ENCODE peak calls at places on chromosomes 1 and 21, in four cellular contexts. K is IMR-90, M is A549, E is HepG2. H is an unnamed sample.

GRCh38 chr1:34639701-34640100 is 115.1 kb upstream of the GJB5 start:
- DNase-seq in E (no peak), M (no peak), K (no peak), H (no peak)

GRCh38 chr1:62294211-62294610 is 25.0 kb downstream of the KANK4 start:
- DNase-seq in M (peak; percentile 19), E (peak; percentile 40), K (no peak), H (peak; percentile 29)

GRCh38 chr1:110380667-110381283 is 10.1 kb downstream of the SLC16A4 start:
- DNase-seq in M (no peak), K (peak; percentile 94), E (no peak), H (no peak)

GRCh38 chr1:232293361-232293760 is 336.6 kb downstream of the SIPA1L2 start:
- DNase-seq in K (no peak), M (no peak), E (no peak), H (no peak)

GRCh38 chr1:212566522-212567479 is 41.8 kb upstream of the ATF3 start:
- DNase-seq in E (peak; percentile 14), M (peak; percentile 72), K (peak; percentile 90), H (peak; percentile 32)

GRCh38 chr1:84780000-84780716 is 89.9 kb upstream of the SSX2IP start:
- DNase-seq in E (no peak), K (peak; percentile 5), M (no peak), H (no peak)

GRCh38 chr1:28737245-28738137 is 751 bp downstream of the YTHDF2 start:
- DNase-seq in E (peak; percentile 44), K (peak; percentile 43), M (peak; percentile 52), H (peak; percentile 68)

GRCh38 chr21:28142692-28143091 is 850.0 kb downstream of the LTN1 start:
- DNase-seq in E (no peak), M (no peak), K (peak; percentile 91), H (no peak)

GRCh38 chr1:157040802-157041201 is 4.7 kb downstream of the ARHGEF11 start:
- DNase-seq in M (no peak), K (peak; percentile 81), E (no peak), H (no peak)

GRCh38 chr1:100799954-100800612 is 80.5 kb downstream of the VCAM1 start:
- DNase-seq in M (no peak), K (peak; percentile 66), E (peak; percentile 27), H (no peak)

GRCh38 chr1:209311770-209312169 is 271.7 kb upstream of the CAMK1G start:
- DNase-seq in K (no peak), E (no peak), M (no peak), H (no peak)

GRCh38 chr1:34529935-34530859 is 224.7 kb upstream of the GJB5 start:
- DNase-seq in K (no peak), E (no peak), M (no peak), H (no peak)

GRCh38 chr1:66598670-66599069 is 64.7 kb downstream of the SGIP1 start:
- DNase-seq in K (peak; percentile 88), M (no peak), E (no peak), H (no peak)

GRCh38 chr1:94555091-94555490 is 13.5 kb upstream of the F3 start:
- DNase-seq in M (no peak), K (no peak), E (no peak), H (no peak)

GRCh38 chr1:44043176-44044070 is 12.2 kb upstream of the SLC6A9 start:
- DNase-seq in E (no peak), K (no peak), M (no peak), H (no peak)

GRCh38 chr1:28171246-28171645 is 5.2 kb downstream of the PTAFR start:
- DNase-seq in K (no peak), E (no peak), M (no peak), H (no peak)

GRCh38 chr1:52426391-52426790 is 22.0 kb downstream of the PRPF38A start:
- DNase-seq in E (no peak), K (peak; percentile 86), M (no peak), H (no peak)

GRCh38 chr1:113811888-113812660 is at the start of gene RSBN1:
- DNase-seq in E (peak; percentile 97), K (peak; percentile 99), M (peak; percentile 85), H (peak; percentile 90)

GRCh38 chr1:160675641-160676410 is 29.0 kb upstream of the SLAMF1 start:
- DNase-seq in M (peak; percentile 45), K (peak; percentile 51), E (peak; percentile 30), H (peak; percentile 86)

GRCh38 chr21:45004481-45005263 is 64.8 kb downstream of the SLX9 start:
- DNase-seq in E (no peak), M (no peak), K (peak; percentile 32), H (peak; percentile 29)

GRCh38 chr1:114216431-114217173 is 62.9 kb upstream of the SYT6 start:
- DNase-seq in E (no peak), M (no peak), K (no peak), H (no peak)

GRCh38 chr1:241849345-241849695 is 1.3 kb downstream of the EXO1 start:
- DNase-seq in E (no peak), K (no peak), M (no peak), H (no peak)

GRCh38 chr1:184759651-184760050 is 5.0 kb upstream of the EDEM3 start:
- DNase-seq in E (no peak), K (no peak), M (no peak), H (no peak)

GRCh38 chr21:39984613-39985012 is 117.4 kb downstream of the PCP4 start:
- DNase-seq in M (no peak), K (no peak), E (no peak), H (no peak)

GRCh38 chr1:25255711-25256577 is 8.7 kb upstream of the RSRP1 start:
- DNase-seq in E (no peak), K (no peak), M (no peak), H (no peak)

GRCh38 chr1:107263291-107263790 is 122.5 kb downstream of the NTNG1 start:
- DNase-seq in K (no peak), E (no peak), M (no peak), H (no peak)

GRCh38 chr1:210467440-210468040 is 138.8 kb downstream of the HHAT start:
- DNase-seq in E (no peak), M (no peak), K (peak; percentile 1), H (no peak)

GRCh38 chr1:109502368-109502851 is 7.1 kb downstream of the AMIGO1 start:
- DNase-seq in M (no peak), K (no peak), E (no peak), H (no peak)

GRCh38 chr1:27349784-27350672 is 8.2 kb downstream of the SYTL1 start:
- DNase-seq in E (no peak), M (peak; percentile 70), K (peak; percentile 60), H (no peak)

GRCh38 chr1:46396429-46397398 is 2.6 kb downstream of the FAAH start:
- DNase-seq in E (no peak), K (peak; percentile 17), M (no peak), H (no peak)

GRCh38 chr1:245310605-245311531 is 156.1 kb downstream of the KIF26B start:
- DNase-seq in E (no peak), M (no peak), K (no peak), H (no peak)

GRCh38 chr1:57061369-57061768 is 95.6 kb upstream of the C8B start:
- DNase-seq in E (peak; percentile 76), K (peak; percentile 10), M (no peak), H (peak; percentile 4)

GRCh38 chr1:33126411-33127000 is 45.6 kb downstream of the AZIN2 start:
- DNase-seq in M (no peak), K (no peak), E (no peak), H (no peak)

GRCh38 chr1:199290186-199290585 is 651.3 kb downstream of the PTPRC start:
- DNase-seq in K (peak; percentile 55), E (no peak), M (no peak), H (no peak)

GRCh38 chr21:27146268-27146667 is 179.4 kb upstream of the ADAMTS5 start:
- DNase-seq in K (no peak), E (no peak), M (no peak), H (no peak)

GRCh38 chr1:99969260-99969728 is 502 bp upstream of the SLC35A3 start:
- DNase-seq in E (no peak), K (no peak), M (no peak), H (peak; percentile 16)

GRCh38 chr1:208787219-208787618 is 543.0 kb upstream of the PLXNA2 start:
- DNase-seq in M (no peak), K (no peak), E (no peak), H (no peak)

GRCh38 chr1:42926235-42926869 is 32.3 kb downstream of the SLC2A1 start:
- DNase-seq in M (no peak), E (no peak), K (no peak), H (no peak)
- TF ChIP-seq MAZ in M (no peak), E (no peak), K (no peak), H (no peak)

DNA sequence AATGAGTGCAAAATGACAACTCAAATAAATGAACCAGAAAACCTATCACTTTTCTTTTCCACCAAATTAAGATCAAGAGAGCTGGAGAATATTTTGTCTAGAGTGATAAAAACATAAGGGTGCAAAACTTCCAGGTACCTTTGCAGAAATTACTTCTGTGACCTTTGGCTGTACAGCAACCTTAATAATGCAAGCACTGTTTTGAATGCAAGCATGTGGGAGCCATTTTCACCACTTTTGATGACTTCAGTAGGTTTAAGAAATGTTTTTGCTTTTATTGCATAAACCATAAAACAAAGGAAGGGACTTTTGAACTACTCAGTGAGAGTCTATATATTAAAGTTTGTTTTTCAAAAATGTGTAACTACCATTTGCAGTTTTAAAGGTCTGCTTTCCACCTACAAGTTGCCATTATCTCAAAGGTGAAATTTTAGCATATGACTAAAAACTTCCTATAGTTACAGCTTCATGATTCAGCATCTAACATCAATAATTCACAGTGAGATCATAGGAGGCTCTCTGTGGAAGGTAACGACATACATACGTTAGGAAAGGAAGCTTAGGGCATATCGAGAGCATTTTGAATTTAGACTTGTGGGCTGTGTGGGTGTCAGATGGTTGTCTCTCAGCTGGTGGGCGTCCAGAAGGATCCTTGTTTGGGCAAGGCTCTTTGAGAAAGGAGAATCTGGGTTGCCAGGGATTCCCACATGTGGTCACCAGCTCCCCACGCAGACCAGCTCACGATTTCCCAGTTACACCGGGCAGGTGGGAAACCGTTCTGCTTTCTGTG is 1.1 kb upstream of the GADD45A start:
- DNase-seq in K (peak; percentile 79), E (no peak), M (no peak), H (no peak)
- TF ChIP-seq MAZ in K (no peak), E (no peak), M (no peak), H (no peak)

GRCh38 chr1:201517631-201518030 is 10.7 kb upstream of the CSRP1 start:
- DNase-seq in K (no peak), M (no peak), E (no peak), H (no peak)
- TF ChIP-seq MAZ in K (no peak), M (no peak), E (no peak), H (no peak)

GRCh38 chr1:20430355-20431290 is 55.4 kb downstream of the CAMK2N1 start:
- DNase-seq in K (peak; percentile 18), M (peak; percentile 39), E (peak; percentile 24), H (peak; percentile 80)
- TF ChIP-seq MAZ in K (peak; percentile 46), M (no peak), E (no peak), H (peak; percentile 38)

GRCh38 chr1:167936930-167937708 is at the start of gene MPC2:
- DNase-seq in K (peak; percentile 75), M (peak; percentile 81), E (peak; percentile 62), H (peak; percentile 66)
- TF ChIP-seq MAZ in K (peak; percentile 34), M (no peak), E (no peak), H (no peak)

GRCh38 chr1:2583871-2584341 is 2.7 kb upstream of the PRXL2B start:
- DNase-seq in M (no peak), K (peak; percentile 11), E (no peak), H (no peak)
- TF ChIP-seq MAZ in M (no peak), K (no peak), E (no peak), H (no peak)